ENCODE peak calls at places on chromosome 1, in five cellular contexts. X is CD4-positive, CD25-positive, alpha-beta regulatory T cell; B is EH; O is IMR-90; K is DMS153. U is an unnamed sample.

GRCh38 chr1:40845895-40846294 is 16.3 kb downstream of the CITED4 start:
- DNase-seq in B (no peak), X (no peak), K (no peak), O (no peak), U (no peak)

GRCh38 chr1:154423988-154424326 is 18.8 kb downstream of the IL6R start:
- DNase-seq in X (no peak), O (no peak), B (no peak), K (peak), U (no peak)

GRCh38 chr1:94622757-94623156 is 81.2 kb upstream of the F3 start:
- DNase-seq in O (peak), B (peak), K (no peak), X (no peak), U (peak)

GRCh38 chr1:6157528-6158174 is 22.5 kb downstream of the CHD5 start:
- DNase-seq in B (peak), O (peak), X (no peak), K (peak), U (peak)

GRCh38 chr1:234499119-234500039 is 20.4 kb upstream of the TARBP1 start:
- DNase-seq in O (peak), K (peak), X (peak), B (peak), U (peak)

GRCh38 chr1:237814319-237814924 is 76.3 kb downstream of the ZP4 start:
- DNase-seq in X (peak), B (no peak), O (peak), K (no peak), U (peak)

GRCh38 chr1:64540265-64540791 is 70.4 kb downstream of the CACHD1 start:
- DNase-seq in K (peak), O (no peak), X (peak), B (peak), U (peak)

GRCh38 chr1:2346691-2347408 is 44.5 kb downstream of the MORN1 start:
- DNase-seq in B (no peak), O (no peak), X (no peak), K (no peak), U (no peak)

GRCh38 chr1:18739956-18740355 is 109.3 kb downstream of the PAX7 start:
- DNase-seq in K (no peak), B (no peak), X (no peak), O (no peak), U (no peak)

GRCh38 chr1:152035406-152036315 is 1.1 kb downstream of the S100A11 start:
- DNase-seq in O (no peak), K (no peak), X (peak), B (peak), U (peak)

GRCh38 chr1:85406887-85407593 is 57.9 kb downstream of the DDAH1 start:
- DNase-seq in K (no peak), B (peak), X (no peak), O (peak), U (no peak)

U was measured in mesendoderm.